ENCODE peak calls at places on chromosomes 11 and 22, in five cellular contexts. One of them, this sample, is unnamed.
A peak's percentile ranks its signal among the peaks of the same experiment; 100 is the strongest.

GRCh38 chr11:32231909-32232493 is 141.1 kb downstream of the RCN1 start:
- DNase-seq in H1: peak; percentile 58
- DNase-seq in non-pigmented ciliary epithelial cell: no peak
- DNase-seq in WTC11: peak; percentile 64
- DNase-seq in EL: peak; percentile 35
- DNase-seq in this sample: peak; percentile 27

GRCh38 chr11:82989628-82990404 is 81.9 kb downstream of the RAB30 start:
- DNase-seq in H1: no peak
- DNase-seq in non-pigmented ciliary epithelial cell: no peak
- DNase-seq in WTC11: no peak
- DNase-seq in EL: no peak
- DNase-seq in this sample: no peak

GRCh38 chr11:8206251-8207079 is 37.6 kb upstream of the RIC3 start:
- DNase-seq in H1: peak; percentile 49
- DNase-seq in non-pigmented ciliary epithelial cell: no peak
- DNase-seq in WTC11: no peak
- DNase-seq in EL: no peak
- DNase-seq in this sample: no peak

GRCh38 chr11:103673773-103674172 is 362.7 kb upstream of the DDI1 start:
- DNase-seq in H1: no peak
- DNase-seq in non-pigmented ciliary epithelial cell: no peak
- DNase-seq in WTC11: no peak
- DNase-seq in EL: peak; percentile 43
- DNase-seq in this sample: peak; percentile 29

GRCh38 chr22:48104102-48104738 is 1341.8 kb downstream of the TBC1D22A start:
- DNase-seq in H1: no peak
- DNase-seq in non-pigmented ciliary epithelial cell: no peak
- DNase-seq in WTC11: no peak
- DNase-seq in EL: no peak
- DNase-seq in this sample: no peak

GRCh38 chr11:11279956-11280689 is 72.9 kb downstream of the CSNK2A3 start:
- DNase-seq in H1: no peak
- DNase-seq in non-pigmented ciliary epithelial cell: no peak
- DNase-seq in WTC11: no peak
- DNase-seq in EL: no peak
- DNase-seq in this sample: peak; percentile 90

GRCh38 chr22:36197065-36197440 is 4.6 kb downstream of the APOL4 start:
- DNase-seq in H1: no peak
- DNase-seq in non-pigmented ciliary epithelial cell: peak; percentile 30
- DNase-seq in WTC11: peak; percentile 47
- DNase-seq in EL: peak; percentile 63
- DNase-seq in this sample: peak; percentile 52

GRCh38 chr22:35766654-35767580 is 49.2 kb downstream of the APOL5 start:
- DNase-seq in H1: no peak
- DNase-seq in non-pigmented ciliary epithelial cell: no peak
- DNase-seq in WTC11: no peak
- DNase-seq in EL: no peak
- DNase-seq in this sample: peak; percentile 89

GRCh38 chr11:101034076-101034475 is 95.5 kb downstream of the PGR start:
- DNase-seq in H1: no peak
- DNase-seq in non-pigmented ciliary epithelial cell: no peak
- DNase-seq in WTC11: peak; percentile 11
- DNase-seq in EL: no peak
- DNase-seq in this sample: no peak

GRCh38 chr22:41857160-41857859 is 24.4 kb downstream of the SREBF2 start:
- DNase-seq in H1: peak; percentile 63
- DNase-seq in non-pigmented ciliary epithelial cell: peak; percentile 45
- DNase-seq in WTC11: peak; percentile 69
- DNase-seq in EL: peak; percentile 80
- DNase-seq in this sample: peak; percentile 85

GRCh38 chr22:36383110-36383581 is 4.6 kb downstream of the MYH9 start:
- DNase-seq in H1: no peak
- DNase-seq in non-pigmented ciliary epithelial cell: peak; percentile 81
- DNase-seq in WTC11: no peak
- DNase-seq in EL: peak; percentile 90
- DNase-seq in this sample: peak; percentile 87

GRCh38 chr11:116256155-116256554 is 516.6 kb downstream of the BUD13 start:
- DNase-seq in H1: no peak
- DNase-seq in non-pigmented ciliary epithelial cell: no peak
- DNase-seq in WTC11: no peak
- DNase-seq in EL: no peak
- DNase-seq in this sample: no peak

GRCh38 chr11:77072851-77073327 is 6.1 kb downstream of the CAPN5 start:
- DNase-seq in H1: no peak
- DNase-seq in non-pigmented ciliary epithelial cell: no peak
- DNase-seq in WTC11: no peak
- DNase-seq in EL: no peak
- DNase-seq in this sample: no peak

GRCh38 chr22:39520874-39521857 is 804 bp downstream of the ATF4 start:
- DNase-seq in H1: peak; percentile 66
- DNase-seq in non-pigmented ciliary epithelial cell: no peak
- DNase-seq in WTC11: peak; percentile 62
- DNase-seq in EL: peak; percentile 62
- DNase-seq in this sample: peak; percentile 82

GRCh38 chr11:2818503-2818902 is 67.1 kb downstream of the CDKN1C start:
- DNase-seq in H1: no peak
- DNase-seq in non-pigmented ciliary epithelial cell: no peak
- DNase-seq in WTC11: no peak
- DNase-seq in EL: no peak
- DNase-seq in this sample: no peak

GRCh38 chr11:17219016-17219415 is 11.2 kb upstream of the PIK3C2A start:
- DNase-seq in H1: no peak
- DNase-seq in non-pigmented ciliary epithelial cell: no peak
- DNase-seq in WTC11: no peak
- DNase-seq in EL: peak; percentile 16
- DNase-seq in this sample: no peak

GRCh38 chr11:71238285-71238875 is 14.0 kb downstream of the SHANK2 start:
- DNase-seq in H1: no peak
- DNase-seq in non-pigmented ciliary epithelial cell: no peak
- DNase-seq in WTC11: no peak
- DNase-seq in EL: no peak
- DNase-seq in this sample: no peak

GRCh38 chr11:8766043-8766992 is 83.7 kb downstream of the RPL27A start:
- DNase-seq in H1: no peak
- DNase-seq in non-pigmented ciliary epithelial cell: no peak
- DNase-seq in WTC11: peak; percentile 33
- DNase-seq in EL: peak; percentile 80
- DNase-seq in this sample: peak; percentile 59

GRCh38 chr11:78905756-78906155 is 331.1 kb upstream of the NARS2 start:
- DNase-seq in H1: no peak
- DNase-seq in non-pigmented ciliary epithelial cell: no peak
- DNase-seq in WTC11: no peak
- DNase-seq in EL: no peak
- DNase-seq in this sample: no peak

GRCh38 chr11:123760894-123761293 is 6.6 kb upstream of the OR6X1 start:
- DNase-seq in H1: no peak
- DNase-seq in non-pigmented ciliary epithelial cell: no peak
- DNase-seq in WTC11: no peak
- DNase-seq in EL: no peak
- DNase-seq in this sample: no peak

GRCh38 chr11:35859311-35859710 is 84.6 kb upstream of the LDLRAD3 start:
- DNase-seq in H1: no peak
- DNase-seq in non-pigmented ciliary epithelial cell: peak; percentile 26
- DNase-seq in WTC11: no peak
- DNase-seq in EL: peak; percentile 43
- DNase-seq in this sample: no peak

GRCh38 chr11:59545179-59546020 is 34.1 kb downstream of the OR4D9 start:
- DNase-seq in H1: no peak
- DNase-seq in non-pigmented ciliary epithelial cell: peak; percentile 63
- DNase-seq in WTC11: no peak
- DNase-seq in EL: peak; percentile 85
- DNase-seq in this sample: no peak

GRCh38 chr11:107271425-107271824 is 186.2 kb downstream of the CWF19L2 start:
- DNase-seq in H1: no peak
- DNase-seq in non-pigmented ciliary epithelial cell: no peak
- DNase-seq in WTC11: no peak
- DNase-seq in EL: no peak
- DNase-seq in this sample: no peak

GRCh38 chr22:38832005-38832978 is 11.5 kb downstream of the NPTXR start:
- DNase-seq in H1: no peak
- DNase-seq in non-pigmented ciliary epithelial cell: no peak
- DNase-seq in WTC11: peak; percentile 12
- DNase-seq in EL: no peak
- DNase-seq in this sample: no peak

GRCh38 chr22:49476176-49476575 is 351.5 kb downstream of the BRD1 start:
- DNase-seq in H1: no peak
- DNase-seq in non-pigmented ciliary epithelial cell: no peak
- DNase-seq in WTC11: no peak
- DNase-seq in EL: no peak
- DNase-seq in this sample: no peak

GRCh38 chr11:75547617-75548054 is 14.4 kb upstream of the SERPINH1 start:
- DNase-seq in H1: peak; percentile 91
- DNase-seq in non-pigmented ciliary epithelial cell: no peak
- DNase-seq in WTC11: peak; percentile 84
- DNase-seq in EL: peak; percentile 74
- DNase-seq in this sample: peak; percentile 49

GRCh38 chr11:70671611-70672010 is 273.3 kb downstream of the CTTN start:
- DNase-seq in H1: no peak
- DNase-seq in non-pigmented ciliary epithelial cell: no peak
- DNase-seq in WTC11: no peak
- DNase-seq in EL: no peak
- DNase-seq in this sample: no peak

GRCh38 chr11:269146-269890 is 8.9 kb upstream of the NLRP6 start:
- DNase-seq in H1: no peak
- DNase-seq in non-pigmented ciliary epithelial cell: no peak
- DNase-seq in WTC11: no peak
- DNase-seq in EL: no peak
- DNase-seq in this sample: peak; percentile 42

GRCh38 chr11:450809-451451 is 851 bp downstream of the PTDSS2 start:
- DNase-seq in H1: no peak
- DNase-seq in non-pigmented ciliary epithelial cell: no peak
- DNase-seq in WTC11: peak; percentile 59
- DNase-seq in EL: peak; percentile 77
- DNase-seq in this sample: peak; percentile 66

GRCh38 chr11:19573666-19574065 is 139.0 kb upstream of the NAV2 start:
- DNase-seq in H1: no peak
- DNase-seq in non-pigmented ciliary epithelial cell: no peak
- DNase-seq in WTC11: no peak
- DNase-seq in EL: no peak
- DNase-seq in this sample: peak; percentile 18

GRCh38 chr11:69877235-69877634 is 58.0 kb upstream of the FGF3 start:
- DNase-seq in H1: no peak
- DNase-seq in non-pigmented ciliary epithelial cell: no peak
- DNase-seq in WTC11: no peak
- DNase-seq in EL: no peak
- DNase-seq in this sample: no peak

GRCh38 chr11:1303973-1304372 is 5.5 kb downstream of the TOLLIP start:
- DNase-seq in H1: peak; percentile 33
- DNase-seq in non-pigmented ciliary epithelial cell: no peak
- DNase-seq in WTC11: no peak
- DNase-seq in EL: no peak
- DNase-seq in this sample: no peak

GRCh38 chr11:78567209-78567608 is 7.5 kb downstream of the NARS2 start:
- DNase-seq in H1: no peak
- DNase-seq in non-pigmented ciliary epithelial cell: peak; percentile 57
- DNase-seq in WTC11: no peak
- DNase-seq in EL: peak; percentile 63
- DNase-seq in this sample: peak; percentile 62

GRCh38 chr22:42680648-42681047 is 31.5 kb upstream of the CYB5R3 start:
- DNase-seq in H1: no peak
- DNase-seq in non-pigmented ciliary epithelial cell: peak; percentile 90
- DNase-seq in WTC11: no peak
- DNase-seq in EL: peak; percentile 98
- DNase-seq in this sample: peak; percentile 99

GRCh38 chr22:31348766-31349165 is 2.6 kb upstream of the PATZ1 start:
- DNase-seq in H1: no peak
- DNase-seq in non-pigmented ciliary epithelial cell: no peak
- DNase-seq in WTC11: no peak
- DNase-seq in EL: no peak
- DNase-seq in this sample: no peak

GRCh38 chr11:118699508-118700220 is 20.2 kb upstream of the TREH start:
- DNase-seq in H1: no peak
- DNase-seq in non-pigmented ciliary epithelial cell: no peak
- DNase-seq in WTC11: no peak
- DNase-seq in EL: no peak
- DNase-seq in this sample: no peak

This sample was measured in LHCN-M2.